ENCODE peak calls at places on chromosomes 6 and 20, in four cellular contexts. V is mammary epithelial cell, E is right lobe of liver, I is thyroid gland. R is an unnamed sample.
A peak's percentile ranks its signal among the peaks of the same experiment; 100 is the strongest.

GRCh38 chr6:3318226-3318625 is 59.5 kb downstream of the PSMG4 start:
- DNase-seq in E (no peak), V (no peak), I (no peak), R (no peak)

GRCh38 chr20:37804584-37805566 is 98.1 kb upstream of the VSTM2L start:
- DNase-seq in E (no peak), V (no peak), I (peak; percentile 3), R (no peak)

GRCh38 chr20:3681931-3682820 is at the start of gene ADAM33:
- DNase-seq in E (no peak), V (no peak), I (peak; percentile 58), R (peak; percentile 47)

GRCh38 chr20:49983848-49984408 is 1.1 kb downstream of the SNAI1 start:
- DNase-seq in V (no peak), I (peak; percentile 46), E (no peak), R (no peak)

GRCh38 chr6:44478591-44479254 is 91.2 kb downstream of the CDC5L start:
- DNase-seq in E (no peak), V (no peak), I (peak; percentile 41), R (no peak)

GRCh38 chr20:50413088-50413500 is 97.1 kb upstream of the PTPN1 start:
- DNase-seq in I (no peak), V (no peak), E (no peak), R (no peak)

GRCh38 chr6:38493929-38494547 is 145.7 kb downstream of the BTBD9 start:
- DNase-seq in E (peak; percentile 79), I (peak; percentile 85), V (peak; percentile 42), R (peak; percentile 47)

GRCh38 chr6:14305131-14305530 is 187.6 kb downstream of the CD83 start:
- DNase-seq in E (no peak), V (peak; percentile 95), I (no peak), R (no peak)

GRCh38 chr6:44227138-44227770 is 3.9 kb downstream of the SLC29A1 start:
- DNase-seq in I (no peak), V (peak; percentile 44), E (no peak), R (no peak)

GRCh38 chr6:150409576-150410066 is 40.8 kb downstream of the IYD start:
- DNase-seq in V (no peak), I (peak; percentile 85), E (peak; percentile 71), R (peak; percentile 62)

GRCh38 chr20:51023617-51024155 is 779 bp upstream of the KCNG1 start:
- DNase-seq in V (no peak), E (no peak), I (no peak), R (no peak)

GRCh38 chr6:169145991-169146501 is 107.6 kb downstream of the THBS2 start:
- DNase-seq in I (no peak), V (peak; percentile 34), E (no peak), R (no peak)

GRCh38 chr6:121549741-121550140 is 114.3 kb downstream of the GJA1 start:
- DNase-seq in I (no peak), V (peak; percentile 91), E (no peak), R (no peak)

GRCh38 chr20:43243672-43244269 is 54.1 kb upstream of the PTPRT start:
- DNase-seq in E (no peak), I (no peak), V (no peak), R (no peak)

GRCh38 chr6:74289881-74290280 is 593.9 kb downstream of the CD109 start:
- DNase-seq in I (no peak), V (no peak), E (no peak), R (no peak)

GRCh38 chr6:45808917-45809316 is 206.7 kb downstream of the CLIC5 start:
- DNase-seq in I (no peak), V (no peak), E (no peak), R (no peak)

GRCh38 chr20:37622728-37623127 is 71.1 kb upstream of the CTNNBL1 start:
- DNase-seq in E (no peak), V (no peak), I (no peak), R (no peak)

GRCh38 chr6:135182993-135183531 is 2.0 kb downstream of the MYB start:
- DNase-seq in E (peak; percentile 48), I (peak; percentile 57), V (peak; percentile 29), R (no peak)

GRCh38 chr6:41958022-41958856 is 16.6 kb upstream of the CCND3 start:
- DNase-seq in V (no peak), E (no peak), I (no peak), R (no peak)

GRCh38 chr6:106927531-106928398 is 46.8 kb downstream of the CD24 start:
- DNase-seq in E (peak; percentile 53), V (peak; percentile 42), I (peak; percentile 76), R (peak; percentile 21)

GRCh38 chr6:136526196-136526930 is 23.9 kb downstream of the MAP7 start:
- DNase-seq in V (peak; percentile 64), E (no peak), I (peak; percentile 58), R (peak; percentile 55)

GRCh38 chr20:1353956-1354355 is 25.0 kb upstream of the SDCBP2 start:
- DNase-seq in I (no peak), E (no peak), V (no peak), R (no peak)

GRCh38 chr6:41120058-41120457 is 34.1 kb downstream of the TREML1 start:
- DNase-seq in V (peak; percentile 62), E (no peak), I (no peak), R (no peak)

GRCh38 chr20:36252511-36252910 is 16.2 kb downstream of the AAR2 start:
- DNase-seq in V (peak; percentile 41), E (no peak), I (no peak), R (no peak)
- H3K27ac ChIP-seq in V (no peak overlapping the region), E (no peak overlapping the region), I (no peak overlapping the region), R (no peak overlapping the region)

DNA sequence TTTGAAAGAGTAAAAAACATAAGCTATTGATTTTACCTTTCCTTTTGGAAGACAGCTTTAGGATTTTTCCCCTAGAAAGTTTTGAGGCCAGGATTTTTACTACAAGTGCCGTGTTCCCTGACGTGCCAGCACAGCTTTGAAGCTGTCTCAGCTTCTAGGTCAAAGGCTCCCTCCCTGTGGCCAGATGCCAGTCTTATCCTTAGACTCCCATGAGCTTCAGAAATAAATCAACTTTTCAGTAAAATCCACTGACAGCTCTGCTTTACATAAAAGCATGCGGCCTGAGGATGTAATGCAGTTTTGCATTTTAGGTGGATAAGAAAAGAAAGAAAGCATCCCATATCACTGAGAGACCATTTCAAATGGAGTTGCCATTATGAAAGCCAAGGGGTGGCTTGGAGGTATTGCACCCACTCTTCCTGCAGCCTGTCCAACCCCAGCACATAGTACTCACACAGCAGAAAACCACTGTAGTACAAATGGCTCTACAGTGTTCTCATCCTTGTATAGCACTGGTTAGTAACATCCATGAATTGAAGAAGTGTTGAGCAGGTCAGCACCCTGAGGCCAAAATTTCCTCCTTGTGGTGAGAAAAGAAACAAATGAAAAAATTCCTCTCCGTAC is 15.2 kb upstream of the ATXN1 start:
- DNase-seq in E (peak; percentile 56), I (peak; percentile 8), V (peak; percentile 16), R (no peak)
- TF ChIP-seq CTCF in E (no peak), I (no peak), V (no peak), R (no peak)

GRCh38 chr20:22586645-22587310 is 2.4 kb upstream of the FOXA2 start:
- DNase-seq in V (no peak), I (peak; percentile 79), E (peak; percentile 83), R (no peak)

GRCh38 chr20:22585786-22586493 is 1.6 kb upstream of the FOXA2 start:
- DNase-seq in V (no peak), I (no peak), E (no peak), R (no peak)

GRCh38 chr20:22584922-22585785 is 782 bp upstream of the FOXA2 start:
- DNase-seq in V (no peak), E (peak; percentile 80), I (peak; percentile 59), R (no peak)

DNA sequence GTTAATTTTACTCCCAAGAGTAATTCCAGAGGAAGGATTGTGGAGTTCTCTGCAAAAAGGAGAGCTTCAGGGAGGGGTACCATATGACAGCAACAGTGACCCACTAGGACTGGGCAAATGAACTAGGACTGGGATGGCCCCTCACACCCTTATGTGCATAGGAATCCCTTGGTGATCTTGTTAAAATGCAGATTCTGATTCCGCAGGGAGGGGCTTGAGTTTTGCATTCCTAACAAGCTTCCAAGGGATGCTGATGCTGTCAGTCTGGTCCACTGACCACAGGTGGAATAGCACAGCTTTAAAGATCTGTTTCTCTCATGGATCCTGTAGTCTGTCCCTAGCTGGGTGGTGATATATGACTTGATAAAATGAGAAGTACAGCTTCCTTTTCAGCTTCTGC is 6.3 kb upstream of the FOXA2 start:
- DNase-seq in V (no peak), I (no peak), E (no peak), R (no peak)
- H3K27ac ChIP-seq in V (no peak overlapping the region), I (no peak overlapping the region), E (no peak overlapping the region), R (no peak overlapping the region)

GRCh38 chr6:55941713-55942112 is 66.3 kb upstream of the BMP5 start:
- DNase-seq in I (no peak), E (no peak), V (no peak), R (no peak)
- TF ChIP-seq CTCF in I (no peak), E (no peak), V (no peak), R (peak; percentile 41)

GRCh38 chr20:8432435-8433148 is 300.5 kb downstream of the PLCB1 start:
- DNase-seq in V (no peak), I (no peak), E (no peak), R (no peak)

GRCh38 chr20:8434326-8434876 is 302.3 kb downstream of the PLCB1 start:
- DNase-seq in I (no peak), V (no peak), E (no peak), R (no peak)

GRCh38 chr20:8428988-8429387 is 296.9 kb downstream of the PLCB1 start:
- DNase-seq in I (no peak), E (no peak), V (no peak), R (no peak)

GRCh38 chr20:8433286-8433685 is 301.2 kb downstream of the PLCB1 start:
- DNase-seq in V (no peak), I (no peak), E (no peak), R (no peak)

DNA sequence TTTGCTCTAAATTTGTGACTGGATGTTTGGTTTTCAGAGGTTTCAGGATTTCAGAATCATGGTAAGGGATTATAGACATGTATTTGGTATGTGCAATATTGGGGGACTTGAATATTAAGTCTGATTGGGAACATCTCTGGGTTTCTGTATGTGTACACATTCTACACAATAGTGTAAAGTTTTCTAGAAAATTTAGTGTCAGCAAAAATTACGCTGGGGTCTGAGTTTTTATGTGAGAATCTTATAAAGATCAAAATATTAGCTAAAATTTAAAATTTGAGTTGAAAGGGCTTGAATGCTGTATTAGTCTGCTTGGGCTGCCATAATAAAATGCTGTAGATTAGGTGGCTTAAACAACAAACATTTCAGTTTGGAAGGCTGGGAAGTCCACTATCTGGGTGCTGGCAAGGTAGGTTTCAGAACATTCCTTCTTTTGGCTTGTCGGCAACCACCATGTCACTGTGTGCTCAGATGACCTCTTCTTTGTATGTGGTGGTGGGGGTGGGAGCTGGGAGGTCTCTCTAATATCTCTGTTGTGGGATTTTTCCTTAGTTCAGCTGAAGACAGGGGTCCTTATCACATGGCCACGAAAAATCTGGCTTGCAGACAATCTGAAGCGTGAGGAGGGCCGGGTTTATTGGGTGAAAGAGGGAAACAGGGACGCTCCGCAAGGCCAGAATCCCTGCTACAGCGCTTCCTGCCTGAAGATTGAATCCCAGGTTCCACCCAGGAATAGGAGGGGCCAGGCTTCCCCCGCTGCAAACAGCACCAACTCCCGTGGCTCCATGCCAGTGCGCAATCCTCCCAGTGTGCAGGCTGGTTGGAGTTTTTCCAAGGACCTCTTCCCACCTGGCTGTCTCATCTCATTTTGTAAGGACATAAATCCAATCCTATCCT is 299.7 kb downstream of the PLCB1 start:
- DNase-seq in E (peak; percentile 58), V (no peak), I (peak; percentile 42), R (peak; percentile 77)
- H3K27ac ChIP-seq in E (no peak overlapping the region), V (no peak overlapping the region), I (peak overlapping the region; percentile 35), R (peak overlapping the region; percentile 55)

GRCh38 chr6:111499269-111499793 is 16.3 kb upstream of the REV3L start:
- DNase-seq in E (no peak), V (no peak), I (no peak), R (no peak)

GRCh38 chr6:111503660-111504059 is 20.6 kb upstream of the REV3L start:
- DNase-seq in V (no peak), I (no peak), E (no peak), R (no peak)

GRCh38 chr6:111502154-111502553 is 19.1 kb upstream of the REV3L start:
- DNase-seq in V (no peak), I (no peak), E (no peak), R (no peak)

GRCh38 chr6:111503194-111503593 is 20.2 kb upstream of the REV3L start:
- DNase-seq in V (no peak), E (no peak), I (no peak), R (no peak)
- TF ChIP-seq CTCF in V (no peak), E (no peak), I (no peak), R (no peak)